ENCODE peak calls at places on chromosomes 7 and 10, in seven cellular contexts. S, V, N, J, A, C and Z are unnamed samples.

GRCh38 chr10:89207181-89207800 is at the start of gene CH25H:
- DNase-seq in S (peak; percentile 73), V (peak; percentile 68), N (no peak), J (peak; percentile 49), A (no peak), C (peak; percentile 78), Z (peak; percentile 92)

GRCh38 chr7:7662527-7662926 is 22.0 kb downstream of the UMAD1 start:
- DNase-seq in S (no peak), V (peak; percentile 33), N (no peak), J (no peak), A (no peak), C (peak; percentile 2), Z (no peak)

GRCh38 chr10:110641256-110641655 is 2.9 kb upstream of the RBM20 start:
- DNase-seq in S (no peak), V (no peak), N (peak; percentile 27), J (no peak), A (no peak), C (peak; percentile 71), Z (no peak)

GRCh38 chr7:45290880-45291279 is 133.3 kb downstream of the RAMP3 start:
- DNase-seq in S (no peak), V (no peak), N (no peak), J (no peak), A (no peak), C (no peak), Z (no peak)

GRCh38 chr7:27602766-27603165 is 59.9 kb downstream of the HIBADH start:
- DNase-seq in S (no peak), V (no peak), N (peak; percentile 50), J (no peak), A (no peak), C (no peak), Z (no peak)

GRCh38 chr10:88474884-88475844 is 108.0 kb downstream of the RNLS start:
- DNase-seq in S (no peak), V (no peak), N (no peak), J (no peak), A (no peak), C (no peak), Z (peak; percentile 57)

GRCh38 chr7:131653418-131654248 is 97.2 kb upstream of the PODXL start:
- DNase-seq in S (no peak), V (no peak), N (peak; percentile 40), J (no peak), A (no peak), C (peak; percentile 37), Z (no peak)

GRCh38 chr10:28708921-28709461 is 31.7 kb downstream of the BAMBI start:
- DNase-seq in S (no peak), V (no peak), N (no peak), J (no peak), A (no peak), C (no peak), Z (no peak)

GRCh38 chr7:121097577-121097976 is 109.1 kb downstream of the CPED1 start:
- DNase-seq in S (no peak), V (no peak), N (no peak), J (no peak), A (no peak), C (no peak), Z (no peak)

GRCh38 chr10:29257106-29257783 is 31.6 kb upstream of the LYZL1 start:
- DNase-seq in S (peak; percentile 73), V (no peak), N (peak; percentile 82), J (no peak), A (no peak), C (peak; percentile 92), Z (peak; percentile 93)

GRCh38 chr10:115063702-115064479 is 29.3 kb upstream of the ATRNL1 start:
- DNase-seq in S (peak; percentile 54), V (no peak), N (no peak), J (no peak), A (no peak), C (peak; percentile 23), Z (no peak)

GRCh38 chr10:66833861-66834260 is 92.0 kb upstream of the LRRTM3 start:
- DNase-seq in S (no peak), V (no peak), N (no peak), J (no peak), A (no peak), C (peak; percentile 43), Z (no peak)

GRCh38 chr7:47546728-47547494 is 35.0 kb downstream of the TNS3 start:
- DNase-seq in S (no peak), V (no peak), N (no peak), J (no peak), A (no peak), C (no peak), Z (no peak)